ENCODE peak calls at places on chromosomes 4 and X, in nine cellular contexts. One of them, this sample, is unnamed.

GRCh38 chrX:46408553-46409407 is 136.4 kb downstream of the ZNF674 start:
- DNase-seq in activated gamma-delta T cell: no peak
- DNase-seq in GM13977: peak
- DNase-seq in T-helper 1 cell: peak
- DNase-seq in hepatocyte: peak
- DNase-seq in M059J: peak
- DNase-seq in foreskin fibroblast: peak
- DNase-seq in mesenchymal stem cell: peak
- DNase-seq in CD4-positive, CD25-positive, alpha-beta regulatory T cell: peak
- DNase-seq in this sample: peak

GRCh38 chr4:23500876-23501275 is 389.0 kb downstream of the PPARGC1A start:
- DNase-seq in activated gamma-delta T cell: no peak
- DNase-seq in GM13977: no peak
- DNase-seq in T-helper 1 cell: no peak
- DNase-seq in hepatocyte: no peak
- DNase-seq in M059J: no peak
- DNase-seq in foreskin fibroblast: no peak
- DNase-seq in mesenchymal stem cell: no peak
- DNase-seq in CD4-positive, CD25-positive, alpha-beta regulatory T cell: no peak
- DNase-seq in this sample: no peak

GRCh38 chrX:123153846-123154335 is 30.2 kb upstream of the GRIA3 start:
- DNase-seq in activated gamma-delta T cell: no peak
- DNase-seq in GM13977: no peak
- DNase-seq in T-helper 1 cell: no peak
- DNase-seq in hepatocyte: peak
- DNase-seq in M059J: peak
- DNase-seq in foreskin fibroblast: peak
- DNase-seq in mesenchymal stem cell: no peak
- DNase-seq in CD4-positive, CD25-positive, alpha-beta regulatory T cell: no peak
- DNase-seq in this sample: no peak

GRCh38 chr4:110484029-110484428 is 8.1 kb downstream of the ENPEP start:
- DNase-seq in activated gamma-delta T cell: no peak
- DNase-seq in GM13977: peak
- DNase-seq in T-helper 1 cell: no peak
- DNase-seq in hepatocyte: no peak
- DNase-seq in M059J: no peak
- DNase-seq in foreskin fibroblast: peak
- DNase-seq in mesenchymal stem cell: no peak
- DNase-seq in CD4-positive, CD25-positive, alpha-beta regulatory T cell: no peak
- DNase-seq in this sample: no peak

GRCh38 chrX:41923925-41924693 is 755 bp upstream of the CASK start:
- DNase-seq in activated gamma-delta T cell: no peak
- DNase-seq in GM13977: peak
- DNase-seq in T-helper 1 cell: no peak
- DNase-seq in hepatocyte: peak
- DNase-seq in M059J: peak
- DNase-seq in foreskin fibroblast: peak
- DNase-seq in mesenchymal stem cell: peak
- DNase-seq in CD4-positive, CD25-positive, alpha-beta regulatory T cell: peak
- DNase-seq in this sample: no peak

GRCh38 chrX:154717824-154718223 is 33.1 kb downstream of the GAB3 start:
- DNase-seq in activated gamma-delta T cell: no peak
- DNase-seq in GM13977: no peak
- DNase-seq in T-helper 1 cell: no peak
- DNase-seq in hepatocyte: no peak
- DNase-seq in M059J: peak
- DNase-seq in foreskin fibroblast: peak
- DNase-seq in mesenchymal stem cell: peak
- DNase-seq in CD4-positive, CD25-positive, alpha-beta regulatory T cell: peak
- DNase-seq in this sample: no peak

GRCh38 chr4:132395576-132395975 is 753.5 kb upstream of the PCDH10 start:
- DNase-seq in activated gamma-delta T cell: no peak
- DNase-seq in GM13977: no peak
- DNase-seq in T-helper 1 cell: no peak
- DNase-seq in hepatocyte: no peak
- DNase-seq in M059J: no peak
- DNase-seq in foreskin fibroblast: no peak
- DNase-seq in mesenchymal stem cell: no peak
- DNase-seq in CD4-positive, CD25-positive, alpha-beta regulatory T cell: no peak
- DNase-seq in this sample: no peak

GRCh38 chrX:622104-622503 is 8.5 kb upstream of the SHOX start:
- DNase-seq in activated gamma-delta T cell: no peak
- DNase-seq in GM13977: no peak
- DNase-seq in T-helper 1 cell: no peak
- DNase-seq in hepatocyte: no peak
- DNase-seq in M059J: no peak
- DNase-seq in foreskin fibroblast: no peak
- DNase-seq in mesenchymal stem cell: no peak
- DNase-seq in CD4-positive, CD25-positive, alpha-beta regulatory T cell: no peak
- DNase-seq in this sample: no peak

GRCh38 chr4:175054980-175055379 is 136.8 kb downstream of the ADAM29 start:
- DNase-seq in activated gamma-delta T cell: no peak
- DNase-seq in GM13977: no peak
- DNase-seq in T-helper 1 cell: no peak
- DNase-seq in hepatocyte: no peak
- DNase-seq in M059J: no peak
- DNase-seq in foreskin fibroblast: no peak
- DNase-seq in mesenchymal stem cell: no peak
- DNase-seq in CD4-positive, CD25-positive, alpha-beta regulatory T cell: no peak
- DNase-seq in this sample: no peak

GRCh38 chr4:81426770-81427604 is 44.7 kb downstream of the RASGEF1B start:
- DNase-seq in activated gamma-delta T cell: no peak
- DNase-seq in GM13977: no peak
- DNase-seq in T-helper 1 cell: no peak
- DNase-seq in hepatocyte: no peak
- DNase-seq in M059J: no peak
- DNase-seq in foreskin fibroblast: no peak
- DNase-seq in mesenchymal stem cell: no peak
- DNase-seq in CD4-positive, CD25-positive, alpha-beta regulatory T cell: no peak
- DNase-seq in this sample: no peak

GRCh38 chrX:83521905-83522304 is 13.8 kb downstream of the POU3F4 start:
- DNase-seq in activated gamma-delta T cell: no peak
- DNase-seq in GM13977: no peak
- DNase-seq in T-helper 1 cell: no peak
- DNase-seq in hepatocyte: no peak
- DNase-seq in M059J: no peak
- DNase-seq in foreskin fibroblast: no peak
- DNase-seq in mesenchymal stem cell: no peak
- DNase-seq in CD4-positive, CD25-positive, alpha-beta regulatory T cell: no peak
- DNase-seq in this sample: no peak

GRCh38 chrX:46325312-46325877 is 219.8 kb downstream of the ZNF674 start:
- DNase-seq in activated gamma-delta T cell: no peak
- DNase-seq in GM13977: no peak
- DNase-seq in T-helper 1 cell: no peak
- DNase-seq in hepatocyte: peak
- DNase-seq in M059J: peak
- DNase-seq in foreskin fibroblast: peak
- DNase-seq in mesenchymal stem cell: peak
- DNase-seq in CD4-positive, CD25-positive, alpha-beta regulatory T cell: no peak
- DNase-seq in this sample: no peak

GRCh38 chr4:55784747-55785146 is 34.8 kb upstream of the EXOC1L start:
- DNase-seq in activated gamma-delta T cell: no peak
- DNase-seq in GM13977: no peak
- DNase-seq in T-helper 1 cell: no peak
- DNase-seq in hepatocyte: no peak
- DNase-seq in M059J: no peak
- DNase-seq in foreskin fibroblast: no peak
- DNase-seq in mesenchymal stem cell: no peak
- DNase-seq in CD4-positive, CD25-positive, alpha-beta regulatory T cell: no peak
- DNase-seq in this sample: no peak

GRCh38 chrX:112766774-112767173 is 73.9 kb downstream of the AMOT start:
- DNase-seq in activated gamma-delta T cell: no peak
- DNase-seq in GM13977: no peak
- DNase-seq in T-helper 1 cell: no peak
- DNase-seq in hepatocyte: no peak
- DNase-seq in M059J: no peak
- DNase-seq in foreskin fibroblast: no peak
- DNase-seq in mesenchymal stem cell: no peak
- DNase-seq in CD4-positive, CD25-positive, alpha-beta regulatory T cell: no peak
- DNase-seq in this sample: no peak

GRCh38 chr4:26936284-26937065 is 75.8 kb downstream of the STIM2 start:
- DNase-seq in activated gamma-delta T cell: no peak
- DNase-seq in GM13977: no peak
- DNase-seq in T-helper 1 cell: no peak
- DNase-seq in hepatocyte: no peak
- DNase-seq in M059J: peak
- DNase-seq in foreskin fibroblast: peak
- DNase-seq in mesenchymal stem cell: peak
- DNase-seq in CD4-positive, CD25-positive, alpha-beta regulatory T cell: no peak
- DNase-seq in this sample: no peak

GRCh38 chr4:10066704-10067651 is 45.7 kb upstream of the SLC2A9 start:
- DNase-seq in activated gamma-delta T cell: no peak
- DNase-seq in GM13977: no peak
- DNase-seq in T-helper 1 cell: no peak
- DNase-seq in hepatocyte: no peak
- DNase-seq in M059J: no peak
- DNase-seq in foreskin fibroblast: no peak
- DNase-seq in mesenchymal stem cell: no peak
- DNase-seq in CD4-positive, CD25-positive, alpha-beta regulatory T cell: no peak
- DNase-seq in this sample: no peak

GRCh38 chr4:176789955-176790354 is 2.8 kb downstream of the VEGFC start:
- DNase-seq in activated gamma-delta T cell: no peak
- DNase-seq in GM13977: peak
- DNase-seq in T-helper 1 cell: no peak
- DNase-seq in hepatocyte: peak
- DNase-seq in M059J: peak
- DNase-seq in foreskin fibroblast: peak
- DNase-seq in mesenchymal stem cell: peak
- DNase-seq in CD4-positive, CD25-positive, alpha-beta regulatory T cell: peak
- DNase-seq in this sample: no peak

GRCh38 chr4:94354474-94354896 is 11.8 kb upstream of the HPGDS start:
- DNase-seq in activated gamma-delta T cell: no peak
- DNase-seq in GM13977: no peak
- DNase-seq in T-helper 1 cell: no peak
- DNase-seq in hepatocyte: no peak
- DNase-seq in M059J: peak
- DNase-seq in foreskin fibroblast: no peak
- DNase-seq in mesenchymal stem cell: no peak
- DNase-seq in CD4-positive, CD25-positive, alpha-beta regulatory T cell: no peak
- DNase-seq in this sample: no peak

GRCh38 chr4:5376015-5376414 is 324.7 kb downstream of the STK32B start:
- DNase-seq in activated gamma-delta T cell: no peak
- DNase-seq in GM13977: no peak
- DNase-seq in T-helper 1 cell: no peak
- DNase-seq in hepatocyte: no peak
- DNase-seq in M059J: no peak
- DNase-seq in foreskin fibroblast: no peak
- DNase-seq in mesenchymal stem cell: no peak
- DNase-seq in CD4-positive, CD25-positive, alpha-beta regulatory T cell: no peak
- DNase-seq in this sample: no peak

GRCh38 chr4:1952719-1953118 is 56.1 kb downstream of the NELFA start:
- DNase-seq in activated gamma-delta T cell: no peak
- DNase-seq in GM13977: no peak
- DNase-seq in T-helper 1 cell: no peak
- DNase-seq in hepatocyte: no peak
- DNase-seq in M059J: no peak
- DNase-seq in foreskin fibroblast: no peak
- DNase-seq in mesenchymal stem cell: no peak
- DNase-seq in CD4-positive, CD25-positive, alpha-beta regulatory T cell: no peak
- DNase-seq in this sample: no peak

GRCh38 chr4:69999420-69999819 is 3.7 kb downstream of the STATH start:
- DNase-seq in activated gamma-delta T cell: no peak
- DNase-seq in GM13977: no peak
- DNase-seq in T-helper 1 cell: no peak
- DNase-seq in hepatocyte: no peak
- DNase-seq in M059J: no peak
- DNase-seq in foreskin fibroblast: no peak
- DNase-seq in mesenchymal stem cell: no peak
- DNase-seq in CD4-positive, CD25-positive, alpha-beta regulatory T cell: no peak
- DNase-seq in this sample: no peak

GRCh38 chr4:138275946-138276621 is 33.9 kb upstream of the SLC7A11 start:
- DNase-seq in activated gamma-delta T cell: no peak
- DNase-seq in GM13977: no peak
- DNase-seq in T-helper 1 cell: no peak
- DNase-seq in hepatocyte: no peak
- DNase-seq in M059J: peak
- DNase-seq in foreskin fibroblast: peak
- DNase-seq in mesenchymal stem cell: peak
- DNase-seq in CD4-positive, CD25-positive, alpha-beta regulatory T cell: no peak
- DNase-seq in this sample: no peak

GRCh38 chr4:77310931-77311330 is 153.9 kb downstream of the CCNG2 start:
- DNase-seq in activated gamma-delta T cell: no peak
- DNase-seq in GM13977: no peak
- DNase-seq in T-helper 1 cell: no peak
- DNase-seq in hepatocyte: peak
- DNase-seq in M059J: no peak
- DNase-seq in foreskin fibroblast: peak
- DNase-seq in mesenchymal stem cell: no peak
- DNase-seq in CD4-positive, CD25-positive, alpha-beta regulatory T cell: no peak
- DNase-seq in this sample: no peak

GRCh38 chr4:80026080-80026479 is 46.9 kb downstream of the ANTXR2 start:
- DNase-seq in activated gamma-delta T cell: no peak
- DNase-seq in GM13977: no peak
- DNase-seq in T-helper 1 cell: no peak
- DNase-seq in hepatocyte: no peak
- DNase-seq in M059J: peak
- DNase-seq in foreskin fibroblast: no peak
- DNase-seq in mesenchymal stem cell: no peak
- DNase-seq in CD4-positive, CD25-positive, alpha-beta regulatory T cell: no peak
- DNase-seq in this sample: no peak

GRCh38 chr4:114136067-114136466 is 156.6 kb upstream of the ARSJ start:
- DNase-seq in activated gamma-delta T cell: no peak
- DNase-seq in GM13977: no peak
- DNase-seq in T-helper 1 cell: no peak
- DNase-seq in hepatocyte: no peak
- DNase-seq in M059J: peak
- DNase-seq in foreskin fibroblast: no peak
- DNase-seq in mesenchymal stem cell: no peak
- DNase-seq in CD4-positive, CD25-positive, alpha-beta regulatory T cell: no peak
- DNase-seq in this sample: no peak

GRCh38 chr4:55291227-55291629 is 54.8 kb upstream of the SRD5A3 start:
- DNase-seq in activated gamma-delta T cell: no peak
- DNase-seq in GM13977: no peak
- DNase-seq in T-helper 1 cell: no peak
- DNase-seq in hepatocyte: no peak
- DNase-seq in M059J: no peak
- DNase-seq in foreskin fibroblast: peak
- DNase-seq in mesenchymal stem cell: peak
- DNase-seq in CD4-positive, CD25-positive, alpha-beta regulatory T cell: no peak
- DNase-seq in this sample: no peak

GRCh38 chr4:79042079-79042674 is 102.9 kb upstream of the PAQR3 start:
- DNase-seq in activated gamma-delta T cell: no peak
- DNase-seq in GM13977: peak
- DNase-seq in T-helper 1 cell: no peak
- DNase-seq in hepatocyte: peak
- DNase-seq in M059J: peak
- DNase-seq in foreskin fibroblast: peak
- DNase-seq in mesenchymal stem cell: peak
- DNase-seq in CD4-positive, CD25-positive, alpha-beta regulatory T cell: no peak
- DNase-seq in this sample: no peak

GRCh38 chrX:48715066-48715465 is 18.5 kb downstream of the SUV39H1 start:
- DNase-seq in activated gamma-delta T cell: no peak
- DNase-seq in GM13977: no peak
- DNase-seq in T-helper 1 cell: no peak
- DNase-seq in hepatocyte: no peak
- DNase-seq in M059J: peak
- DNase-seq in foreskin fibroblast: peak
- DNase-seq in mesenchymal stem cell: no peak
- DNase-seq in CD4-positive, CD25-positive, alpha-beta regulatory T cell: no peak
- DNase-seq in this sample: no peak

GRCh38 chrX:11446951-11447350 is 153.7 kb downstream of the AMELX start:
- DNase-seq in activated gamma-delta T cell: no peak
- DNase-seq in GM13977: no peak
- DNase-seq in T-helper 1 cell: no peak
- DNase-seq in hepatocyte: no peak
- DNase-seq in M059J: no peak
- DNase-seq in foreskin fibroblast: no peak
- DNase-seq in mesenchymal stem cell: no peak
- DNase-seq in CD4-positive, CD25-positive, alpha-beta regulatory T cell: no peak
- DNase-seq in this sample: no peak

GRCh38 chr4:5710962-5711478 is at the start of gene EVC:
- DNase-seq in activated gamma-delta T cell: no peak
- DNase-seq in GM13977: peak
- DNase-seq in T-helper 1 cell: no peak
- DNase-seq in hepatocyte: peak
- DNase-seq in M059J: peak
- DNase-seq in foreskin fibroblast: peak
- DNase-seq in mesenchymal stem cell: peak
- DNase-seq in CD4-positive, CD25-positive, alpha-beta regulatory T cell: no peak
- DNase-seq in this sample: peak

GRCh38 chr4:168139336-168139735 is 47.0 kb downstream of the ANXA10 start:
- DNase-seq in activated gamma-delta T cell: no peak
- DNase-seq in GM13977: no peak
- DNase-seq in T-helper 1 cell: no peak
- DNase-seq in hepatocyte: no peak
- DNase-seq in M059J: peak
- DNase-seq in foreskin fibroblast: peak
- DNase-seq in mesenchymal stem cell: peak
- DNase-seq in CD4-positive, CD25-positive, alpha-beta regulatory T cell: no peak
- DNase-seq in this sample: no peak

This sample was measured in progenitor cell of endocrine pancreas.